ENCODE peak calls at places on chromosomes 5 and 9, in ten cellular contexts. One of them, this sample, is unnamed.

GRCh38 chr5:119218830-119219782 is 136.7 kb upstream of the TNFAIP8 start:
- DNase-seq in KBM-7: no peak
- DNase-seq in left ventricle myocardium inferior: no peak
- DNase-seq in kidney epithelial cell: no peak
- DNase-seq in NCI-H1105: no peak
- DNase-seq in activated T-cell treated with anti-CD3 and anti-CD28 coated beads for 1 hour: no peak
- DNase-seq in EL: peak
- DNase-seq in AG09309: no peak
- DNase-seq in astrocyte of the cerebellum: peak
- DNase-seq in stimulated activated naive CD4-positive, alpha-beta T cell: no peak
- DNase-seq in this sample: no peak

GRCh38 chr9:91781116-91781515 is 168.9 kb downstream of the ROR2 start:
- DNase-seq in KBM-7: no peak
- DNase-seq in left ventricle myocardium inferior: no peak
- DNase-seq in kidney epithelial cell: no peak
- DNase-seq in NCI-H1105: no peak
- DNase-seq in activated T-cell treated with anti-CD3 and anti-CD28 coated beads for 1 hour: no peak
- DNase-seq in EL: no peak
- DNase-seq in AG09309: no peak
- DNase-seq in astrocyte of the cerebellum: no peak
- DNase-seq in stimulated activated naive CD4-positive, alpha-beta T cell: no peak
- DNase-seq in this sample: no peak

GRCh38 chr5:149517461-149518122 is 33.6 kb downstream of the CSNK1A1 start:
- DNase-seq in KBM-7: no peak
- DNase-seq in left ventricle myocardium inferior: no peak
- DNase-seq in kidney epithelial cell: no peak
- DNase-seq in NCI-H1105: no peak
- DNase-seq in activated T-cell treated with anti-CD3 and anti-CD28 coated beads for 1 hour: no peak
- DNase-seq in EL: no peak
- DNase-seq in AG09309: peak
- DNase-seq in astrocyte of the cerebellum: no peak
- DNase-seq in stimulated activated naive CD4-positive, alpha-beta T cell: no peak
- DNase-seq in this sample: no peak

GRCh38 chr9:69215774-69216482 is 41.9 kb downstream of the TJP2 start:
- DNase-seq in KBM-7: peak
- DNase-seq in left ventricle myocardium inferior: no peak
- DNase-seq in kidney epithelial cell: no peak
- DNase-seq in NCI-H1105: no peak
- DNase-seq in activated T-cell treated with anti-CD3 and anti-CD28 coated beads for 1 hour: no peak
- DNase-seq in EL: no peak
- DNase-seq in AG09309: no peak
- DNase-seq in astrocyte of the cerebellum: no peak
- DNase-seq in stimulated activated naive CD4-positive, alpha-beta T cell: no peak
- DNase-seq in this sample: no peak

GRCh38 chr9:91214086-91214485 is 147.6 kb downstream of the AUH start:
- DNase-seq in KBM-7: no peak
- DNase-seq in left ventricle myocardium inferior: no peak
- DNase-seq in kidney epithelial cell: no peak
- DNase-seq in NCI-H1105: no peak
- DNase-seq in activated T-cell treated with anti-CD3 and anti-CD28 coated beads for 1 hour: no peak
- DNase-seq in EL: peak
- DNase-seq in AG09309: no peak
- DNase-seq in astrocyte of the cerebellum: no peak
- DNase-seq in stimulated activated naive CD4-positive, alpha-beta T cell: no peak
- DNase-seq in this sample: no peak

GRCh38 chr5:143992461-143992860 is 178.0 kb downstream of the YIPF5 start:
- DNase-seq in KBM-7: no peak
- DNase-seq in left ventricle myocardium inferior: no peak
- DNase-seq in kidney epithelial cell: no peak
- DNase-seq in NCI-H1105: no peak
- DNase-seq in activated T-cell treated with anti-CD3 and anti-CD28 coated beads for 1 hour: no peak
- DNase-seq in EL: no peak
- DNase-seq in AG09309: no peak
- DNase-seq in astrocyte of the cerebellum: no peak
- DNase-seq in stimulated activated naive CD4-positive, alpha-beta T cell: no peak
- DNase-seq in this sample: no peak

GRCh38 chr9:79578891-79579290 is 7.1 kb downstream of the TLE4 start:
- DNase-seq in KBM-7: no peak
- DNase-seq in left ventricle myocardium inferior: no peak
- DNase-seq in kidney epithelial cell: no peak
- DNase-seq in NCI-H1105: no peak
- DNase-seq in activated T-cell treated with anti-CD3 and anti-CD28 coated beads for 1 hour: no peak
- DNase-seq in EL: peak
- DNase-seq in AG09309: no peak
- DNase-seq in astrocyte of the cerebellum: no peak
- DNase-seq in stimulated activated naive CD4-positive, alpha-beta T cell: no peak
- DNase-seq in this sample: no peak

GRCh38 chr9:133135193-133135745 is 14.2 kb upstream of the RALGDS start:
- DNase-seq in KBM-7: no peak
- DNase-seq in left ventricle myocardium inferior: no peak
- DNase-seq in kidney epithelial cell: peak
- DNase-seq in NCI-H1105: peak
- DNase-seq in activated T-cell treated with anti-CD3 and anti-CD28 coated beads for 1 hour: no peak
- DNase-seq in EL: peak
- DNase-seq in AG09309: no peak
- DNase-seq in astrocyte of the cerebellum: peak
- DNase-seq in stimulated activated naive CD4-positive, alpha-beta T cell: no peak
- DNase-seq in this sample: peak

GRCh38 chr5:171907731-171908343 is 98.6 kb downstream of the FBXW11 start:
- DNase-seq in KBM-7: peak
- DNase-seq in left ventricle myocardium inferior: no peak
- DNase-seq in kidney epithelial cell: peak
- DNase-seq in NCI-H1105: peak
- DNase-seq in activated T-cell treated with anti-CD3 and anti-CD28 coated beads for 1 hour: peak
- DNase-seq in EL: peak
- DNase-seq in AG09309: peak
- DNase-seq in astrocyte of the cerebellum: peak
- DNase-seq in stimulated activated naive CD4-positive, alpha-beta T cell: no peak
- DNase-seq in this sample: peak

GRCh38 chr5:150066436-150066835 is 19.9 kb downstream of the CSF1R start:
- DNase-seq in KBM-7: no peak
- DNase-seq in left ventricle myocardium inferior: no peak
- DNase-seq in kidney epithelial cell: no peak
- DNase-seq in NCI-H1105: no peak
- DNase-seq in activated T-cell treated with anti-CD3 and anti-CD28 coated beads for 1 hour: no peak
- DNase-seq in EL: no peak
- DNase-seq in AG09309: no peak
- DNase-seq in astrocyte of the cerebellum: no peak
- DNase-seq in stimulated activated naive CD4-positive, alpha-beta T cell: no peak
- DNase-seq in this sample: no peak

GRCh38 chr9:78871452-78872331 is 574.8 kb downstream of the PSAT1 start:
- DNase-seq in KBM-7: no peak
- DNase-seq in left ventricle myocardium inferior: no peak
- DNase-seq in kidney epithelial cell: peak
- DNase-seq in NCI-H1105: no peak
- DNase-seq in activated T-cell treated with anti-CD3 and anti-CD28 coated beads for 1 hour: no peak
- DNase-seq in EL: peak
- DNase-seq in AG09309: peak
- DNase-seq in astrocyte of the cerebellum: peak
- DNase-seq in stimulated activated naive CD4-positive, alpha-beta T cell: no peak
- DNase-seq in this sample: no peak

This sample was measured in CD8-positive, alpha-beta T cell.